ENCODE peak calls at places on chromosomes 16 and 17, in five cellular contexts. One of them, this sample, is unnamed.

GRCh38 chr17:72984145-72984924 is 108.2 kb downstream of the SLC39A11 start:
- DNase-seq in right cardiac atrium: no peak
- DNase-seq in neuronal stem cell: no peak
- DNase-seq in CD8-positive, alpha-beta T cell: no peak
- DNase-seq in kidney epithelial cell: peak
- DNase-seq in this sample: peak

GRCh38 chr17:75459590-75460267 is 3.3 kb downstream of the TMEM94 start:
- DNase-seq in neuronal stem cell: no peak
- DNase-seq in kidney epithelial cell: no peak
- DNase-seq in right cardiac atrium: no peak
- DNase-seq in CD8-positive, alpha-beta T cell: no peak
- DNase-seq in this sample: no peak

GRCh38 chr17:29176500-29177351 is 3.5 kb downstream of the MYO18A start:
- DNase-seq in neuronal stem cell: peak
- DNase-seq in CD8-positive, alpha-beta T cell: peak
- DNase-seq in kidney epithelial cell: no peak
- DNase-seq in right cardiac atrium: peak
- DNase-seq in this sample: no peak

GRCh38 chr17:36008998-36009665 is 7.8 kb upstream of the CCL15 start:
- DNase-seq in right cardiac atrium: no peak
- DNase-seq in CD8-positive, alpha-beta T cell: no peak
- DNase-seq in neuronal stem cell: no peak
- DNase-seq in kidney epithelial cell: no peak
- DNase-seq in this sample: no peak

GRCh38 chr17:82938486-82939212 is 98.8 kb upstream of the ZNF750 start:
- DNase-seq in right cardiac atrium: no peak
- DNase-seq in CD8-positive, alpha-beta T cell: no peak
- DNase-seq in kidney epithelial cell: peak
- DNase-seq in neuronal stem cell: no peak
- DNase-seq in this sample: no peak

GRCh38 chr17:42457107-42457787 is 1.4 kb upstream of the ATP6V0A1 start:
- DNase-seq in neuronal stem cell: no peak
- DNase-seq in kidney epithelial cell: no peak
- DNase-seq in right cardiac atrium: no peak
- DNase-seq in CD8-positive, alpha-beta T cell: no peak
- DNase-seq in this sample: no peak

GRCh38 chr17:78356163-78356713 is 3.6 kb downstream of the SOCS3 start:
- DNase-seq in kidney epithelial cell: no peak
- DNase-seq in neuronal stem cell: no peak
- DNase-seq in right cardiac atrium: peak
- DNase-seq in CD8-positive, alpha-beta T cell: peak
- DNase-seq in this sample: no peak

GRCh38 chr17:73983623-73984410 is 219.7 kb upstream of the RPL38 start:
- DNase-seq in right cardiac atrium: no peak
- DNase-seq in CD8-positive, alpha-beta T cell: no peak
- DNase-seq in kidney epithelial cell: no peak
- DNase-seq in neuronal stem cell: no peak
- DNase-seq in this sample: no peak

DNA sequence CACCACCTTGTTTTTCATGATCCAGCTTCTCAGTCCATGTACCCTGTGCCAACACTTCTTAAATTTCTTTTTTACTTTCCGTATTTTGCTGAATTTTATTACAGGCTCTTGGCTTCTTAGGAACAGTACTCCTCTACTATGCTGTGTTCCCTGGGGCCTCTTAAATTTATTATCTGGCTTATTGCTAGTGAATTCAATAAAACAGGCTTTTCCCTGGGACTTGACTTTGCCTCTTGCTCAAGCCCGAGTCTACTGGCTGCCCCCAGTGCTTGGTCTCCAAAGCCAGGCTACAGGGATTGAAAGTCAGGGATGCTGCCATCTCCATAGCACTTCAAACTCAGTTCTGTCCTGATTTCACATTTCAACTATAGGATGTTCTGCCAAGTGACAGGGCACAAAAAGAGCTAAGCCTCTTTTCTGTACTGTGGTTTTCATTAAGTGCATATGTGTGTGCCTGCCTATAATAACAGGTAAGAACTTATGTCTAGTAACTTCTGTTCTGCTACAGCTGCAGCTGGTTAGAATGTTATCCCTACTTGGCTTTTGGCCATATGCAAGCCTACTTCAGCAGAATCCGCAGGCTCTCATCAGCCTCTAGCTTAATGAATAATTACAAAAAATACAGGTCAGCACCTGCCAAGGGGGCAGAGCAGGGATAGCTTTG is 8.4 kb downstream of the FAM20A start:
- DNase-seq in CD8-positive, alpha-beta T cell: no peak
- DNase-seq in neuronal stem cell: no peak
- DNase-seq in right cardiac atrium: no peak
- DNase-seq in kidney epithelial cell: no peak
- DNase-seq in this sample: no peak
- H3K4me3 ChIP-seq in CD8-positive, alpha-beta T cell: no peak
- H3K4me3 ChIP-seq in neuronal stem cell: no peak
- H3K4me3 ChIP-seq in right cardiac atrium: no peak
- H3K4me3 ChIP-seq in kidney epithelial cell: no peak
- H3K4me3 ChIP-seq in this sample: no peak

DNA sequence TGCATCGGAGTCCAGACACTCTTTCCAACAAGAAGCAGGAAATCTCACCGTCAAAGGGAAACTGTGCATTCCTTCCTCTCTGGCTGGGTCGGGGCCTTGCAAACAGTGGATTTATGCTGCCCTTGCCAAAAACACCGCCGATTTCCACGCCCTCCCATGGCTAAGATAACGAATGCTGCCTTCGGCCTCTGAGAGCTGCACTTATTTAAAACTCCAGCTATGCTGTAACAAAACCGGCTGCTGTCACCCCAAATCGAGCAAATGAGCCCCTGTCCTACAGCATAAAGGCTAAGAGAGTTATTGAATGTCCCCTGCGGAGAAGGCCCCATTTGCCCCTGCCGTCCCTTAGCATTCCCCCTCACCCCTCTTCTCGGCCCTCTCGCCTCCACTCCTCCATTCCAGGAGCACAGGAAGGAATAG is 275.5 kb upstream of the IRX5 start:
- DNase-seq in neuronal stem cell: no peak
- DNase-seq in CD8-positive, alpha-beta T cell: no peak
- DNase-seq in kidney epithelial cell: no peak
- DNase-seq in right cardiac atrium: peak
- DNase-seq in this sample: no peak
- H3K4me3 ChIP-seq in neuronal stem cell: peak
- H3K4me3 ChIP-seq in CD8-positive, alpha-beta T cell: no peak
- H3K4me3 ChIP-seq in kidney epithelial cell: no peak
- H3K4me3 ChIP-seq in right cardiac atrium: peak
- H3K4me3 ChIP-seq in this sample: no peak

GRCh38 chr16:56617212-56618085 is 8.1 kb upstream of the MT1E start:
- DNase-seq in kidney epithelial cell: no peak
- DNase-seq in CD8-positive, alpha-beta T cell: no peak
- DNase-seq in right cardiac atrium: peak
- DNase-seq in neuronal stem cell: no peak
- DNase-seq in this sample: no peak
- H3K4me3 ChIP-seq in kidney epithelial cell: peak
- H3K4me3 ChIP-seq in CD8-positive, alpha-beta T cell: peak
- H3K4me3 ChIP-seq in right cardiac atrium: peak
- H3K4me3 ChIP-seq in neuronal stem cell: no peak
- H3K4me3 ChIP-seq in this sample: peak

GRCh38 chr16:56606688-56607618 is 1.4 kb upstream of the MT2A start:
- DNase-seq in CD8-positive, alpha-beta T cell: peak
- DNase-seq in neuronal stem cell: no peak
- DNase-seq in kidney epithelial cell: peak
- DNase-seq in right cardiac atrium: peak
- DNase-seq in this sample: peak
- H3K4me3 ChIP-seq in CD8-positive, alpha-beta T cell: no peak
- H3K4me3 ChIP-seq in neuronal stem cell: no peak
- H3K4me3 ChIP-seq in kidney epithelial cell: no peak
- H3K4me3 ChIP-seq in right cardiac atrium: no peak
- H3K4me3 ChIP-seq in this sample: peak

This sample was measured in AG04449.